ENCODE peak calls at places on chromosomes 7 and 10, in eight cellular contexts. X is A172, J is T-helper 2 cell, U is psoas muscle, E is cardiac septum, M is uterus, O is T-helper 22 cell, C is mammary epithelial cell. Y is an unnamed sample.
A peak's percentile ranks its signal among the peaks of the same experiment; 100 is the strongest.

GRCh38 chr7:155653773-155654172 is 9.3 kb downstream of the RBM33 start:
- DNase-seq in X (no peak), J (no peak), U (no peak), E (no peak), M (no peak), O (no peak), C (peak; percentile 69), Y (no peak)

GRCh38 chr7:28738384-28738783 is 219.7 kb downstream of the TRIL start:
- DNase-seq in X (no peak), J (no peak), U (no peak), E (no peak), M (no peak), O (no peak), C (peak; percentile 85), Y (no peak)

GRCh38 chr7:170551-171363 is 21.6 kb upstream of the FAM20C start:
- DNase-seq in X (no peak), J (no peak), U (peak; percentile 36), E (no peak), M (no peak), O (no peak), C (no peak), Y (no peak)

GRCh38 chr7:2309889-2310331 is 4.3 kb downstream of the SNX8 start:
- DNase-seq in X (peak; percentile 95), J (no peak), U (no peak), E (no peak), M (no peak), O (no peak), C (no peak), Y (no peak)

GRCh38 chr10:47283848-47284247 is 16.1 kb upstream of the GDF10 start:
- DNase-seq in X (no peak), J (no peak), U (no peak), E (no peak), M (no peak), O (no peak), C (no peak), Y (no peak)

GRCh38 chr7:157219154-157219553 is 80.4 kb downstream of the UBE3C start:
- DNase-seq in X (no peak), J (no peak), U (no peak), E (no peak), M (no peak), O (no peak), C (no peak), Y (no peak)

GRCh38 chr7:50474382-50475155 is 24.4 kb upstream of the FIGNL1 start:
- DNase-seq in X (peak; percentile 33), J (no peak), U (no peak), E (no peak), M (no peak), O (no peak), C (no peak), Y (no peak)

GRCh38 chr7:151429555-151430331 is 10.2 kb downstream of the CRYGN start:
- DNase-seq in X (peak; percentile 67), J (peak; percentile 50), U (no peak), E (no peak), M (no peak), O (peak; percentile 60), C (no peak), Y (peak; percentile 78)

GRCh38 chr10:100715445-100716385 is 29.7 kb upstream of the PAX2 start:
- DNase-seq in X (no peak), J (no peak), U (no peak), E (no peak), M (no peak), O (no peak), C (no peak), Y (no peak)

GRCh38 chr10:61950449-61951143 is 49.1 kb downstream of the ARID5B start:
- DNase-seq in X (no peak), J (no peak), U (no peak), E (no peak), M (no peak), O (no peak), C (no peak), Y (no peak)